ENCODE peak calls at places on chromosome 12, in four cellular contexts. One of them, this sample, is unnamed.

GRCh38 chr12:31206038-31206670 is 119.8 kb downstream of the SINHCAF start:
- DNase-seq in HepG2: no peak
- DNase-seq in WTC11: no peak
- DNase-seq in SK-N-SH: no peak
- DNase-seq in this sample: no peak

GRCh38 chr12:76317976-76318375 is 30.2 kb downstream of the BBS10 start:
- DNase-seq in SK-N-SH: no peak
- DNase-seq in WTC11: no peak
- DNase-seq in HepG2: no peak
- DNase-seq in this sample: no peak

GRCh38 chr12:80821513-80822000 is 104.8 kb downstream of the MYF5 start:
- DNase-seq in WTC11: peak
- DNase-seq in HepG2: no peak
- DNase-seq in SK-N-SH: no peak
- DNase-seq in this sample: no peak

GRCh38 chr12:108477055-108477880 is 37.8 kb upstream of the FICD start:
- DNase-seq in HepG2: no peak
- DNase-seq in WTC11: no peak
- DNase-seq in SK-N-SH: no peak
- DNase-seq in this sample: peak

GRCh38 chr12:96237465-96238077 is 43.4 kb downstream of the ELK3 start:
- DNase-seq in HepG2: no peak
- DNase-seq in SK-N-SH: no peak
- DNase-seq in WTC11: no peak
- DNase-seq in this sample: no peak

GRCh38 chr12:121992059-121992879 is 29.4 kb upstream of the BCL7A start:
- DNase-seq in WTC11: no peak
- DNase-seq in SK-N-SH: no peak
- DNase-seq in HepG2: peak
- DNase-seq in this sample: no peak

GRCh38 chr12:95319694-95320331 is 102.2 kb downstream of the VEZT start:
- DNase-seq in SK-N-SH: no peak
- DNase-seq in WTC11: no peak
- DNase-seq in HepG2: no peak
- DNase-seq in this sample: no peak

GRCh38 chr12:79373896-79374499 is 316.8 kb downstream of the PAWR start:
- DNase-seq in HepG2: peak
- DNase-seq in SK-N-SH: peak
- DNase-seq in WTC11: peak
- DNase-seq in this sample: peak

GRCh38 chr12:123533672-123534643 is at the start of gene RILPL1:
- DNase-seq in WTC11: peak
- DNase-seq in SK-N-SH: peak
- DNase-seq in HepG2: peak
- DNase-seq in this sample: peak

GRCh38 chr12:113246478-113247122 is 25.3 kb downstream of the TPCN1 start:
- DNase-seq in HepG2: peak
- DNase-seq in SK-N-SH: no peak
- DNase-seq in WTC11: peak
- DNase-seq in this sample: no peak

GRCh38 chr12:50203691-50204090 is 36.5 kb upstream of the CERS5 start:
- DNase-seq in WTC11: no peak
- DNase-seq in HepG2: no peak
- DNase-seq in SK-N-SH: no peak
- DNase-seq in this sample: no peak

GRCh38 chr12:125336246-125336645 is 271.0 kb downstream of the AACS start:
- DNase-seq in HepG2: no peak
- DNase-seq in WTC11: no peak
- DNase-seq in SK-N-SH: no peak
- DNase-seq in this sample: no peak

GRCh38 chr12:117486840-117487659 is 125.6 kb upstream of the NOS1 start:
- DNase-seq in WTC11: no peak
- DNase-seq in SK-N-SH: no peak
- DNase-seq in HepG2: no peak
- DNase-seq in this sample: no peak

GRCh38 chr12:32233568-32233967 is 126.9 kb downstream of the BICD1 start:
- DNase-seq in WTC11: no peak
- DNase-seq in SK-N-SH: no peak
- DNase-seq in HepG2: no peak
- DNase-seq in this sample: no peak

GRCh38 chr12:507261-507853 is 47.6 kb downstream of the B4GALNT3 start:
- DNase-seq in HepG2: no peak
- DNase-seq in SK-N-SH: no peak
- DNase-seq in WTC11: no peak
- DNase-seq in this sample: no peak

GRCh38 chr12:48027183-48028002 is 23.1 kb upstream of the COL2A1 start:
- DNase-seq in HepG2: no peak
- DNase-seq in WTC11: no peak
- DNase-seq in SK-N-SH: no peak
- DNase-seq in this sample: no peak

GRCh38 chr12:96471368-96472040 is 17.9 kb upstream of the CFAP54 start:
- DNase-seq in WTC11: no peak
- DNase-seq in HepG2: no peak
- DNase-seq in SK-N-SH: no peak
- DNase-seq in this sample: no peak

GRCh38 chr12:53539526-53539925 is 32.2 kb upstream of the NPFF start:
- DNase-seq in HepG2: no peak
- DNase-seq in WTC11: no peak
- DNase-seq in SK-N-SH: no peak
- DNase-seq in this sample: no peak
- TF ChIP-seq FOXJ3 in HepG2: no peak
- TF ChIP-seq FOXJ3 in WTC11: no peak
- TF ChIP-seq FOXJ3 in SK-N-SH: no peak
- TF ChIP-seq FOXJ3 in this sample: no peak

GRCh38 chr12:71589478-71589881 is 74.2 kb downstream of the ZFC3H1 start:
- DNase-seq in SK-N-SH: no peak
- DNase-seq in HepG2: no peak
- DNase-seq in WTC11: no peak
- DNase-seq in this sample: no peak

GRCh38 chr12:71591601-71592000 is 72.0 kb downstream of the ZFC3H1 start:
- DNase-seq in HepG2: no peak
- DNase-seq in SK-N-SH: no peak
- DNase-seq in WTC11: peak
- DNase-seq in this sample: no peak

GRCh38 chr12:71592841-71593240 is 70.8 kb downstream of the ZFC3H1 start:
- DNase-seq in WTC11: no peak
- DNase-seq in SK-N-SH: no peak
- DNase-seq in HepG2: no peak
- DNase-seq in this sample: no peak

GRCh38 chr12:71599213-71599612 is 64.4 kb downstream of the ZFC3H1 start:
- DNase-seq in SK-N-SH: no peak
- DNase-seq in WTC11: no peak
- DNase-seq in HepG2: no peak
- DNase-seq in this sample: no peak

GRCh38 chr12:71594214-71594948 is 69.3 kb downstream of the ZFC3H1 start:
- DNase-seq in SK-N-SH: peak
- DNase-seq in WTC11: no peak
- DNase-seq in HepG2: peak
- DNase-seq in this sample: peak
- TF ChIP-seq FOXJ3 in SK-N-SH: no peak
- TF ChIP-seq FOXJ3 in WTC11: no peak
- TF ChIP-seq FOXJ3 in HepG2: no peak
- TF ChIP-seq FOXJ3 in this sample: no peak

DNA sequence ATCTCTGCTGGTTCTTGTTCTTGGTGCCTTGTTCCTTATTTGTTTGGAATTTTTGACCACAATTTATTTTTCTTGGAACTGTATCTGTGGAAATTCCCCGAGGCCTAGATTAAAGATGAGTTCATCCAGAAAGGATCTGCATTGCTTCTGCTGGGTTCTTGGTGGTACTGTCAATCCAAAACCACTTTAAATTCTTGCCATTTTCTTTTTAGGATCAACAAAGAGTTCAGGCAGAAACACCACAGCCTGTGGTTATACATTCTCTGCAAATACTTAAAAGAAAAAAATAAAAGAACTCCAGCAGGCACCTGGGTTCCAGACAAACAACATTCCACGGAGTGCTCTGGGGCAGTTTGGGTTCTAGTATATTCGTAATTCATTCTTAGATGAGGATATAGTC is 6.0 kb upstream of the VAMP1 start:
- DNase-seq in HepG2: no peak
- DNase-seq in WTC11: no peak
- DNase-seq in SK-N-SH: no peak
- DNase-seq in this sample: no peak
- TF ChIP-seq FOXJ3 in HepG2: no peak
- TF ChIP-seq FOXJ3 in WTC11: no peak
- TF ChIP-seq FOXJ3 in SK-N-SH: no peak
- TF ChIP-seq FOXJ3 in this sample: no peak

DNA sequence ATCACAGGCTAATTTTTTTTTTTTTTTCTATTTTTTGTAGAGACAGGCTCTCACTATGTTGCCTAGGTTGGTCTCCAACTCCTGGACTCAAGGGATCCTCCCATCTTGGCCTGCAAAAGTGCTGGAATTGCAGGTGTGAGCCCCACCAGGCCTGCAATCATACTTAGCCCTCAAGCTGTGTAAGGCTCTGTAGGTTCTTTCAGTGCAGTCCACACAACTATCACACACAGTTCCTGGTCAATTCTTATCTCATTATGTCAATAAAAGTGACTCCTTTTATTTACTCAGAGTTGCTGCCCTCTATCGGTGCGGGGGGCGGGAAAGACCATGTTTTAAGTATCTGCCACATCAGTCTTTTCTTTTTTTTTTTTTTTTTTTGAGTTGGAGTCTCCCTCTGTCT is 29.0 kb downstream of the SLC2A3 start:
- DNase-seq in SK-N-SH: peak
- DNase-seq in WTC11: peak
- DNase-seq in HepG2: peak
- DNase-seq in this sample: peak
- TF ChIP-seq FOXJ3 in SK-N-SH: no peak
- TF ChIP-seq FOXJ3 in WTC11: no peak
- TF ChIP-seq FOXJ3 in HepG2: peak
- TF ChIP-seq FOXJ3 in this sample: no peak

DNA sequence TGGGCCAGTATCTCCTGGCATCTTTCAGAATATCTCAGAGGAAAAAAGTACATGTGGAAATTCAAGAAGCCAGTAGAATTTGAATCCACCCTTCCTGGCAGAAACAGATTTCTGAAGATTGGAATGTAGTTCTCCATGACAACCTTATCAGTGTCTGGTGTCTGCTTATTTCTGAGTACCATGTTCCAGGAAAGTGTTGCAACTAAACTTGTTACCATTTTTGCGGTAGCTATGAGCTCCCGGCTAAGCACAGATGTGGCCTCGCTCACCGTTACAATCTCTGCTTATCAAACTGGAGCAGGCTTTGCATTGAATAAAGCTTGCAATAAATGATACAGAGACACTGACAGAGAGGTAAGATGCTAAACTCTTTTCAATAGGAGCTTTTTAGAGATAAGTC is 13.0 kb upstream of the ITPR2 start:
- DNase-seq in WTC11: no peak
- DNase-seq in SK-N-SH: peak
- DNase-seq in HepG2: peak
- DNase-seq in this sample: peak
- TF ChIP-seq FOXJ3 in WTC11: no peak
- TF ChIP-seq FOXJ3 in SK-N-SH: no peak
- TF ChIP-seq FOXJ3 in HepG2: no peak
- TF ChIP-seq FOXJ3 in this sample: peak

GRCh38 chr12:132446535-132447326 is 43.2 kb upstream of the FBRSL1 start:
- DNase-seq in HepG2: no peak
- DNase-seq in SK-N-SH: no peak
- DNase-seq in WTC11: no peak
- DNase-seq in this sample: no peak

GRCh38 chr12:132444283-132444682 is 45.7 kb upstream of the FBRSL1 start:
- DNase-seq in WTC11: no peak
- DNase-seq in HepG2: no peak
- DNase-seq in SK-N-SH: no peak
- DNase-seq in this sample: no peak

GRCh38 chr12:132444957-132445883 is 44.7 kb upstream of the FBRSL1 start:
- DNase-seq in SK-N-SH: no peak
- DNase-seq in WTC11: no peak
- DNase-seq in HepG2: no peak
- DNase-seq in this sample: peak

GRCh38 chr12:132447327-132447720 is 42.6 kb upstream of the FBRSL1 start:
- DNase-seq in SK-N-SH: no peak
- DNase-seq in HepG2: no peak
- DNase-seq in WTC11: no peak
- DNase-seq in this sample: no peak

GRCh38 chr12:132445884-132446471 is 44.0 kb upstream of the FBRSL1 start:
- DNase-seq in SK-N-SH: no peak
- DNase-seq in HepG2: no peak
- DNase-seq in WTC11: peak
- DNase-seq in this sample: peak
- TF ChIP-seq FOXJ3 in SK-N-SH: no peak
- TF ChIP-seq FOXJ3 in HepG2: no peak
- TF ChIP-seq FOXJ3 in WTC11: no peak
- TF ChIP-seq FOXJ3 in this sample: no peak

This sample was measured in K562.